ENCODE peak calls at places on chromosomes 5 and 9, in five cellular contexts. D is stomach, Y is spleen, T is GM12891, H is HCT116. F is an unnamed sample.

GRCh38 chr9:112179816-112180215 is 4.7 kb upstream of the SUSD1 start:
- DNase-seq in Y (no peak), D (no peak), T (no peak), H (no peak), F (no peak)

GRCh38 chr5:16312786-16313185 is 133.2 kb upstream of the MARCHF11 start:
- DNase-seq in H (no peak), Y (no peak), D (no peak), T (no peak), F (no peak)

GRCh38 chr5:137572042-137572695 is 73.0 kb upstream of the SPOCK1 start:
- DNase-seq in D (no peak), Y (no peak), T (no peak), H (no peak), F (no peak)

GRCh38 chr5:458547-459353 is 15.8 kb downstream of the EXOC3 start:
- DNase-seq in T (no peak), H (no peak), Y (peak), D (no peak), F (no peak)

GRCh38 chr9:2023532-2023931 is 8.4 kb downstream of the SMARCA2 start:
- DNase-seq in D (no peak), Y (no peak), T (no peak), H (no peak), F (peak)

GRCh38 chr9:124297553-124297905 is 39.8 kb downstream of the NEK6 start:
- DNase-seq in T (no peak), H (peak), Y (no peak), D (peak), F (no peak)

GRCh38 chr9:134433909-134434895 is 107.9 kb downstream of the RXRA start:
- DNase-seq in Y (no peak), D (no peak), H (no peak), T (no peak), F (no peak)

GRCh38 chr5:145236127-145236526 is 599.0 kb downstream of the PRELID2 start:
- DNase-seq in T (no peak), D (no peak), H (no peak), Y (no peak), F (no peak)

GRCh38 chr9:34783951-34784487 is 74.1 kb upstream of the CCL21 start:
- DNase-seq in H (no peak), Y (no peak), D (no peak), T (no peak), F (no peak)

GRCh38 chr5:96124589-96124988 is 162.9 kb upstream of the ELL2 start:
- DNase-seq in D (no peak), H (no peak), Y (no peak), T (no peak), F (no peak)

GRCh38 chr5:159913481-159913880 is 2.8 kb upstream of the ADRA1B start:
- DNase-seq in T (no peak), H (no peak), Y (no peak), D (no peak), F (no peak)

GRCh38 chr9:101727621-101728524 is 10.6 kb downstream of the GRIN3A start:
- DNase-seq in D (no peak), Y (no peak), H (no peak), T (peak), F (peak)

GRCh38 chr9:113184509-113184908 is 33.7 kb downstream of the SLC31A2 start:
- DNase-seq in H (no peak), T (no peak), D (no peak), Y (no peak), F (no peak)

GRCh38 chr5:45696206-45696836 is at the start of gene HCN1:
- DNase-seq in D (peak), Y (peak), H (no peak), T (no peak), F (peak)

GRCh38 chr9:85158512-85158911 is 489.0 kb downstream of the NTRK2 start:
- DNase-seq in H (no peak), Y (no peak), T (no peak), D (peak), F (no peak)

GRCh38 chr5:67379761-67380160 is 183.2 kb upstream of the CD180 start:
- DNase-seq in Y (no peak), T (no peak), H (no peak), D (no peak), F (no peak)

GRCh38 chr5:57841671-57842375 is 359.2 kb upstream of the ACTBL2 start:
- DNase-seq in Y (no peak), H (peak), T (no peak), D (no peak), F (no peak)

GRCh38 chr9:98951967-98952366 is 8.3 kb downstream of the COL15A1 start:
- DNase-seq in H (no peak), Y (no peak), D (no peak), T (no peak), F (no peak)

GRCh38 chr9:104864675-104865104 is 63.3 kb downstream of the ABCA1 start:
- DNase-seq in H (no peak), T (no peak), Y (no peak), D (no peak), F (no peak)

GRCh38 chr5:151298063-151298462 is 5.5 kb downstream of the SLC36A3 start:
- DNase-seq in Y (no peak), H (peak), T (peak), D (no peak), F (peak)

GRCh38 chr5:33565304-33565703 is 124.5 kb downstream of the TARS1 start:
- DNase-seq in H (no peak), T (no peak), Y (no peak), D (no peak), F (no peak)

GRCh38 chr9:134223091-134223490 is 58.7 kb upstream of the RNU6ATAC start:
- DNase-seq in D (no peak), H (no peak), Y (peak), T (no peak), F (no peak)

GRCh38 chr5:40619406-40619805 is 60.3 kb upstream of the PTGER4 start:
- DNase-seq in Y (no peak), D (no peak), T (no peak), H (no peak), F (no peak)

GRCh38 chr5:3893975-3894374 is 298.3 kb downstream of the IRX1 start:
- DNase-seq in T (no peak), D (no peak), H (no peak), Y (no peak), F (no peak)

GRCh38 chr9:117772960-117773359 is 68.8 kb downstream of the TLR4 start:
- DNase-seq in D (no peak), H (no peak), T (no peak), Y (no peak), F (no peak)

GRCh38 chr5:116395708-116396203 is 178.9 kb downstream of the SEMA6A start:
- DNase-seq in D (no peak), Y (no peak), T (no peak), H (no peak), F (no peak)

GRCh38 chr9:2261421-2262103 is 246.4 kb downstream of the SMARCA2 start:
- DNase-seq in T (no peak), D (no peak), H (peak), Y (no peak), F (no peak)

GRCh38 chr9:7216004-7216821 is 458.4 kb downstream of the KDM4C start:
- DNase-seq in D (no peak), Y (no peak), H (no peak), T (no peak), F (no peak)

GRCh38 chr5:169831331-169831730 is 149.0 kb downstream of the INSYN2B start:
- DNase-seq in Y (no peak), H (no peak), T (no peak), D (no peak), F (no peak)

GRCh38 chr9:132168347-132168746 is 6.5 kb downstream of the NTNG2 start:
- DNase-seq in Y (no peak), T (no peak), D (no peak), H (no peak), F (no peak)

GRCh38 chr5:169893586-169893985 is 86.7 kb downstream of the INSYN2B start:
- DNase-seq in H (no peak), D (no peak), T (no peak), Y (no peak), F (no peak)

GRCh38 chr5:33769968-33770367 is 121.8 kb downstream of the ADAMTS12 start:
- DNase-seq in H (no peak), Y (no peak), D (no peak), T (no peak), F (no peak)

GRCh38 chr5:174235226-174235992 is 189.9 kb downstream of the NSG2 start:
- DNase-seq in D (no peak), H (no peak), Y (no peak), T (no peak), F (no peak)

GRCh38 chr9:134060546-134060945 is 7.3 kb downstream of the BRD3 start:
- DNase-seq in H (no peak), T (peak), Y (peak), D (peak), F (no peak)

GRCh38 chr5:157198277-157199058 is 17.8 kb downstream of the ITK start:
- DNase-seq in D (peak), T (no peak), Y (no peak), H (no peak), F (peak)

GRCh38 chr5:157196045-157196444 is 15.4 kb downstream of the ITK start:
- DNase-seq in Y (no peak), D (no peak), T (no peak), H (no peak), F (no peak)

GRCh38 chr5:157193699-157194424 is 13.2 kb downstream of the ITK start:
- DNase-seq in T (no peak), Y (no peak), D (no peak), H (no peak), F (no peak)

GRCh38 chr5:157197088-157197487 is 16.4 kb downstream of the ITK start:
- DNase-seq in D (no peak), T (no peak), H (no peak), Y (no peak), F (no peak)
- TF ChIP-seq POLR2A in D (no peak), T (no peak), H (no peak), Y (no peak), F (no peak)

GRCh38 chr5:179828756-179829421 is 8.2 kb downstream of the SQSTM1 start:
- DNase-seq in H (no peak), D (no peak), Y (no peak), T (no peak), F (no peak)

GRCh38 chr5:179829732-179830435 is 9.2 kb downstream of the SQSTM1 start:
- DNase-seq in D (no peak), Y (no peak), T (no peak), H (no peak), F (no peak)

GRCh38 chr5:179824745-179825112 is 4.0 kb downstream of the SQSTM1 start:
- DNase-seq in H (no peak), Y (no peak), D (no peak), T (no peak), F (no peak)

GRCh38 chr5:179825655-179826182 is 5.0 kb downstream of the SQSTM1 start:
- DNase-seq in D (no peak), H (no peak), T (no peak), Y (no peak), F (no peak)

GRCh38 chr5:179827684-179828083 is 7.0 kb downstream of the SQSTM1 start:
- DNase-seq in T (no peak), H (no peak), Y (peak), D (no peak), F (no peak)
- TF ChIP-seq POLR2A in T (no peak), H (no peak), Y (no peak), D (no peak), F (peak)

DNA sequence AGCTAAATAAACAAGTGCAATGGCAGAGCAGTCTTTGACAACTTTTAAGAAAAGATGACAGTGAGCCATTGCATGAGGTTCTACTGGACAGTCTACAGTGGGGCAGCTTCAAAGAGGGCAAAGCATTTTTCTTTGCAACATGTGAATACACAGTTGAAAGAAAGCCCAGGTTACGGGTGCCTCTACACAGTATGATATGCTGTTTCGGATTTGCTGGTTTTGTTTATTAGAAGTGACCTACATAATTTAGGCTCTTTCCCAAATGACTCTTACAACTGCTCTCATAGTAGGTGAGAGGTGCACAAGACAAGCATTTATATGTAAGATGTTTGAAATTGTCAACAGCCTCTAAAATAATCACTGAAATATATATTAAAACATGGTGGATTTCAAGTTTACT is 62.4 kb downstream of the MEF2C start:
- DNase-seq in T (no peak), D (no peak), H (no peak), Y (no peak), F (no peak)
- TF ChIP-seq POLR2A in T (no peak), D (no peak), H (no peak), Y (no peak), F (no peak)

DNA sequence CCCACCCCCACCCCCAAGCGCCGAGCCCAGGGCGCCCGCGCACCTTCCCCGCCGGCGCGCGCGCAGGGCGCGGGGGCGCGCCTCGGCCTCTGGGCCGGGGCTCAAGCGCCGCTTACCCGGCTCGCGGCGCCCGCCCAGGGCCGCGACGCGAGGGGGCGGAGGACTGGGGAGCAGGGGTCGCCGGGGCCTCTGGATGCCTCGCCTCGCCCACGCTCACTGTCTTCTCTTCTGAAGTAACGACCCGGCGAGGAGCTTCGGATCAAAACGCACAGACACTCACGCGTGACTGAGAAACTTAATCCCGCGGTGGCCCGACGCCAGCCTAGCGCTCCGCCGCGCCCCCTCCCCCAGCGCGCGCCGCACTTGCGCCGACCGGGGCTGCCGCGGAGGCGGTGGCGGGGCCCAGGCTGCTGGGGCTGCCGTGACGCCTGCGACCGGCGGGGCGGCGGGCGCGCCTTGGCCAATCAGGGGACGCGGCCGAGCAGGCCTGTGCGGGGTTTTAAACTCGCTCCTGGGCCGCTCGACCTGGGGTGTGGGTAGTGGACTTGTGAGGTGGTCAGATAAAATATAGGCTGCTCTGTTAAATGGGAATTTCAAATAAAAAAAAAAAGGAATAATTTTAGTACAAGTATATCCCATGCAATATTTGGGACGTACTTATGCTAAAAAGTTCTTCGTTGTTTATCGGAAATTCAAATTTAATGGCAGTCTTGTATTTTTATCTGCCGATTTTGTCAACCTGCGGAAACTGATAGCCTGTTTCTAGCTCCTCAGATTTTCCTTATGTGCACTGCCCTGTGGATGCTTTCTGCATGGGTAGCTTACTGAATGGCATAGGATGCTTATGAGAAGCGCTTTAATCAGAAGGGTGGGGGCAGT is at the start of gene MPDZ:
- DNase-seq in H (no peak), D (peak), Y (no peak), T (no peak), F (peak)
- TF ChIP-seq POLR2A in H (no peak), D (no peak), Y (no peak), T (no peak), F (no peak)

GRCh38 chr5:43039468-43040286 is 442 bp downstream of the ANXA2R start:
- DNase-seq in Y (peak), T (no peak), H (peak), D (peak), F (peak)

GRCh38 chr5:43041131-43041668 is 1.1 kb upstream of the ANXA2R start:
- DNase-seq in Y (peak), T (no peak), D (no peak), H (no peak), F (peak)

GRCh38 chr5:43039115-43039467 is 1.0 kb downstream of the ANXA2R start:
- DNase-seq in H (no peak), Y (no peak), D (no peak), T (no peak), F (no peak)

GRCh38 chr5:43041669-43042175 is 1.6 kb upstream of the ANXA2R start:
- DNase-seq in T (no peak), H (no peak), D (peak), Y (no peak), F (peak)

GRCh38 chr5:43040287-43041098 is at the start of gene ANXA2R:
- DNase-seq in D (peak), Y (peak), H (peak), T (no peak), F (peak)
- TF ChIP-seq POLR2A in D (no peak), Y (peak), H (no peak), T (no peak), F (peak)

DNA sequence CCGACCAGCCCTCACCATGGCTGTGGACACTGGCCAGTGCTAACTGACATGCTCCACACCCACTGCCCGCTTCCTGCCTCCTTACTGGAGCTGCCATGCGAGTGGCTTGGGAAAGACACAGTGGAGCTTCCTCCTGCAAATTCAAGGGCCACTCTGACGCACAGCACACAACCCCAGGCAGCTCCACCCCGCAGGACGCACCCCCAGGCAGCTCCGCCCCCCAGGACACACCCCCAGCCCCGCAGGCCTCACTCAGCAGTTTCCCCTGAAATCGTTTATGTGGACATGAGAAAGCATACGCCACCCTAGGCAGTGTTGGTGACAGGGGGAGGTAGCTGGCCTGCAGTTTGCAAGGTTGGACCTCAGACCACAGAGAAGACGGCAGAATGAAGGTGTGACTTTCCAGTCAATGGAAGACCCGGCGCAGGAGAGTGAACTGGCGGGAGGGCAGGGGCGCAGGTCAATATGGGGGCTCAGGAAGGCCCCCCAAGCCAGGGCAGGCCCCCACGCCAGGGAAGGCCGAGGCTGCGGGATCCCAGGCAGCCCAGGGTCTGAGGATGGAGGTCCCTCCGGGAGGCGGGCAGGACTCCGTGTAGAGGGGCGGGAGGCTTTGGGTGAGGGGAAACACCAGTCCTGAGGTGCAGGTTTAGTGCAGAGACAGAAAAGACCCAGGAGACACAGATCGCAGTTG is 21.6 kb downstream of the LPCAT1 start:
- DNase-seq in Y (peak), T (no peak), D (peak), H (no peak), F (peak)
- TF ChIP-seq POLR2A in Y (peak), T (no peak), D (no peak), H (no peak), F (no peak)